ENCODE peak calls at places on chromosomes 4 and X, in nine cellular contexts. L is AG10803, J is BE2C, B is B cell, T is hepatocyte, Z is GM12865, D is tibial artery, O is ascending aorta, Y is HFFc6. U is an unnamed sample.

GRCh38 chrX:39764441-39764914 is 333.3 kb downstream of the BCOR start:
- DNase-seq in L (no peak), J (no peak), B (no peak), T (no peak), Z (no peak), D (no peak), O (no peak), Y (no peak), U (no peak)

GRCh38 chr4:28251831-28252230 is 1391.2 kb downstream of the STIM2 start:
- DNase-seq in L (no peak), J (no peak), B (no peak), T (no peak), Z (no peak), D (no peak), O (no peak), Y (no peak), U (no peak)

GRCh38 chrX:108590496-108590895 is 145.9 kb downstream of the IRS4 start:
- DNase-seq in L (no peak), J (no peak), B (no peak), T (no peak), Z (no peak), D (no peak), O (no peak), Y (no peak), U (peak)

GRCh38 chr4:80362578-80363181 is 27.1 kb downstream of the CFAP299 start:
- DNase-seq in L (peak), J (peak), B (no peak), T (peak), Z (peak), D (no peak), O (no peak), Y (peak), U (peak)

GRCh38 chr4:789571-790465 is 36.1 kb downstream of the CPLX1 start:
- DNase-seq in L (no peak), J (no peak), B (no peak), T (no peak), Z (no peak), D (no peak), O (no peak), Y (no peak), U (no peak)

GRCh38 chr4:128583753-128584712 is 225.5 kb upstream of the JADE1 start:
- DNase-seq in L (peak), J (peak), B (no peak), T (no peak), Z (no peak), D (no peak), O (no peak), Y (no peak), U (peak)

GRCh38 chrX:48972214-48973164 is 845 bp upstream of the KCND1 start:
- DNase-seq in L (peak), J (peak), B (peak), T (peak), Z (peak), D (peak), O (peak), Y (peak), U (peak)

GRCh38 chr4:7761720-7762119 is 177.9 kb downstream of the AFAP1 start:
- DNase-seq in L (peak), J (peak), B (no peak), T (peak), Z (peak), D (peak), O (peak), Y (no peak), U (peak)

GRCh38 chr4:139655116-139655515 is 10.5 kb upstream of the MGST2 start:
- DNase-seq in L (peak), J (peak), B (no peak), T (peak), Z (peak), D (no peak), O (no peak), Y (peak), U (peak)

GRCh38 chr4:153465583-153465921 is 608 bp upstream of the TMEM131L start:
- DNase-seq in L (peak), J (peak), B (no peak), T (peak), Z (peak), D (peak), O (peak), Y (peak), U (peak)

GRCh38 chr4:19159874-19160273 is 1091.8 kb upstream of the SLIT2 start:
- DNase-seq in L (no peak), J (no peak), B (no peak), T (no peak), Z (no peak), D (no peak), O (no peak), Y (no peak), U (no peak)

GRCh38 chr4:95129708-95130343 is 372.1 kb downstream of the BMPR1B start:
- DNase-seq in L (peak), J (no peak), B (no peak), T (peak), Z (no peak), D (no peak), O (peak), Y (peak), U (peak)

GRCh38 chr4:55284331-55284730 is 61.7 kb upstream of the SRD5A3 start:
- DNase-seq in L (no peak), J (no peak), B (no peak), T (no peak), Z (no peak), D (no peak), O (no peak), Y (no peak), U (no peak)

GRCh38 chrX:23902419-23902818 is 5.3 kb downstream of the APOO start:
- DNase-seq in L (peak), J (peak), B (no peak), T (peak), Z (peak), D (no peak), O (no peak), Y (peak), U (peak)

DNA sequence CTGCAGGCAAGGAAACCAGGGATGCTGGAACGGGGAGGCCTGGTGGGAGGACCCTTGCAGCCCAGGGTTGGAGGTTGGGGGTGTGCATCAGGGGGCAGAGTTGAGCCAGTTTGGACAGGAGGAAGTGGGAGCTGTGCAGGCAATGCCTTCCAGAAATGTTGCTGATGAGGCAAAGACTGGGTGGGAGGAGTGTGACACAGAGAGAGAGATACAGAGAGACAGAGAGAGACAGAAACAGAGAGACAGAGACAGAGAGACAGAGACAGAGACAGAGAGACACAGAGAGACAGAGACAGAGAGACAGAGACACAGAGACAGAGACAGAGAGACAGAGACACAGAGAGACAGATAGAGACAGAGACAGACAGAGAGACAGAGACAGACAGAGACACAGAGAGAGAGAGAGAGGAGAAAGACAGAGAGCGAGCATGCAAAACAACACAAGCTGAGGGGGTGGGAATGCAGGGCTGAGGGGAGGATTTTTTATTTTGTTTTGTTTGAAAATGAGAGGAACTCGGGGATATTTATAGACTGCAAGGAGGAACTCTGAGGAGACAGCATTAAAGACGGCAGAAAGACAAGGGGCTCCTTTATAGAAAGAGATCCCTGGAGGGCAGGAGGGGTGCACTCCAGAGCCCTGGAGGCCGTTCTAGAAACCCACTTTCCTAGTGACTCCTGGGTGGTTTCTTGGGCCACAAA is 1.9 kb upstream of the HAUS3 start:
- DNase-seq in L (peak), J (peak), B (peak), T (peak), Z (peak), D (peak), O (peak), Y (peak), U (peak)
- TF ChIP-seq CTCF in L (peak), J (peak), B (peak), T (peak), Z (peak), D (peak), O (peak), Y (no peak), U (peak)

GRCh38 chr4:113398441-113399143 is 349.1 kb downstream of the ANK2 start:
- DNase-seq in L (no peak), J (no peak), B (no peak), T (no peak), Z (no peak), D (no peak), O (no peak), Y (no peak), U (peak)
- TF ChIP-seq CTCF in L (no peak), J (no peak), B (no peak), T (no peak), Z (no peak), D (no peak), O (no peak), Y (no peak), U (no peak)

GRCh38 chr4:113293043-113293560 is 243.6 kb downstream of the ANK2 start:
- DNase-seq in L (peak), J (no peak), B (no peak), T (peak), Z (no peak), D (peak), O (no peak), Y (peak), U (peak)

GRCh38 chr4:113292371-113293042 is 243.1 kb downstream of the ANK2 start:
- DNase-seq in L (peak), J (no peak), B (no peak), T (peak), Z (no peak), D (peak), O (peak), Y (no peak), U (peak)

GRCh38 chr4:113293673-113294072 is 244.2 kb downstream of the ANK2 start:
- DNase-seq in L (peak), J (no peak), B (no peak), T (no peak), Z (no peak), D (no peak), O (no peak), Y (peak), U (peak)

GRCh38 chr4:113290666-113291065 is 241.2 kb downstream of the ANK2 start:
- DNase-seq in L (no peak), J (no peak), B (no peak), T (no peak), Z (no peak), D (no peak), O (no peak), Y (no peak), U (no peak)

GRCh38 chr4:113294910-113295309 is 245.5 kb downstream of the ANK2 start:
- DNase-seq in L (no peak), J (no peak), B (no peak), T (no peak), Z (no peak), D (no peak), O (no peak), Y (no peak), U (no peak)
- TF ChIP-seq CTCF in L (peak), J (no peak), B (no peak), T (peak), Z (no peak), D (no peak), O (no peak), Y (peak), U (no peak)

DNA sequence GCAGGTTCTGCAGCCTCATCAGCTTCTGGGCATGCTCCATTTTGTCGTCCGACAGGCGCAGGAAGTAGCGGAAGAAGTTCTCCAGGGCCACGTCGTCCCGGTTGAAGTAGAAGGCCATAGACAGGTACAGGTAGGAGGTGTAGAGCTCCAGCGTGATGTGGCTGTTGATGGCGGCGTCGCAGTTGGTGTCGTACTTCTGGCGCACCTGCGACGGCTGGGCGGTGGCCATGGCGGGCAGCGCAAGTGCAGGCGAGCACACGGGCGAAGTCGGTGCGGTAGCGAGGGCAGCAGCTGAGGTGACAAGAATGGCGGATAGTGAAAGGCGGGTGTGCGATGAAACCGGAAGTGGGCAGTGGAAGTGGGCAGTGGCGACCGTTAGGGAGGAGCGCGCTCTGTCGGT is at the start of gene FTHL17:
- DNase-seq in L (no peak), J (no peak), B (no peak), T (no peak), Z (no peak), D (no peak), O (no peak), Y (no peak), U (no peak)
- TF ChIP-seq CTCF in L (no peak), J (no peak), B (no peak), T (no peak), Z (no peak), D (no peak), O (no peak), Y (no peak), U (no peak)

GRCh38 chrX:26918633-26919032 is 544.5 kb downstream of the PPP4R3C start:
- DNase-seq in L (no peak), J (no peak), B (no peak), T (peak), Z (peak), D (no peak), O (no peak), Y (no peak), U (peak)
- TF ChIP-seq CTCF in L (no peak), J (peak), B (no peak), T (peak), Z (peak), D (peak), O (no peak), Y (no peak), U (peak)

GRCh38 chr4:173259310-173259709 is 74.8 kb downstream of the HMGB2 start:
- DNase-seq in L (no peak), J (no peak), B (no peak), T (no peak), Z (no peak), D (no peak), O (no peak), Y (no peak), U (no peak)
- TF ChIP-seq CTCF in L (no peak), J (peak), B (no peak), T (no peak), Z (no peak), D (no peak), O (no peak), Y (peak), U (peak)

GRCh38 chr4:125749354-125749753 is 434.6 kb downstream of the FAT4 start:
- DNase-seq in L (no peak), J (no peak), B (no peak), T (no peak), Z (no peak), D (no peak), O (no peak), Y (no peak), U (no peak)

GRCh38 chr4:125744891-125745364 is 430.2 kb downstream of the FAT4 start:
- DNase-seq in L (no peak), J (no peak), B (no peak), T (no peak), Z (no peak), D (no peak), O (no peak), Y (no peak), U (no peak)

GRCh38 chr4:125750827-125751466 is 436.2 kb downstream of the FAT4 start:
- DNase-seq in L (peak), J (peak), B (no peak), T (peak), Z (no peak), D (no peak), O (peak), Y (peak), U (peak)

DNA sequence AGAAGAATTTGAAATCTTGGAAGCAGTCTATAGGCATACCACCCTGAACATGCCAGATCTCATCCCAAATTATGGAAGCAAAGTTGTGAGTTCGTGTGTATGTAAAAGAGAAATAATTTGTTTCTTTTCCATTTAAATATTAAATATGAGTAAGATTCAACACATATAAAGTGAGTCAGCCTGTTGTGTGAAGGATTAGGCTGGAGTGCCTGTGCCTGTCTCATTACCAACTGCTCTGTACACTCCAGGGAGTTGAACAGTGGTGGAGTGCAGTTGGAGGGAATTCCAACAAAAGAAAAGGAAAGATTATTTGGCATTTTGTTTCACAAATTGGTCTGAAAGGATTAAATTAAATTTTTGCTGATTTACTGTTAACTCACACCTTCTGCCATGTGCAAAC is 435.6 kb downstream of the FAT4 start:
- DNase-seq in L (peak), J (no peak), B (no peak), T (no peak), Z (no peak), D (no peak), O (no peak), Y (no peak), U (peak)
- TF ChIP-seq CTCF in L (no peak), J (no peak), B (no peak), T (no peak), Z (no peak), D (no peak), O (no peak), Y (no peak), U (no peak)

GRCh38 chrX:107325467-107325866 is 119.1 kb downstream of the DNAAF6 start:
- DNase-seq in L (no peak), J (no peak), B (no peak), T (no peak), Z (no peak), D (no peak), O (no peak), Y (no peak), U (no peak)

GRCh38 chrX:107323786-107324492 is 117.5 kb downstream of the DNAAF6 start:
- DNase-seq in L (no peak), J (no peak), B (no peak), T (no peak), Z (no peak), D (no peak), O (no peak), Y (no peak), U (no peak)

DNA sequence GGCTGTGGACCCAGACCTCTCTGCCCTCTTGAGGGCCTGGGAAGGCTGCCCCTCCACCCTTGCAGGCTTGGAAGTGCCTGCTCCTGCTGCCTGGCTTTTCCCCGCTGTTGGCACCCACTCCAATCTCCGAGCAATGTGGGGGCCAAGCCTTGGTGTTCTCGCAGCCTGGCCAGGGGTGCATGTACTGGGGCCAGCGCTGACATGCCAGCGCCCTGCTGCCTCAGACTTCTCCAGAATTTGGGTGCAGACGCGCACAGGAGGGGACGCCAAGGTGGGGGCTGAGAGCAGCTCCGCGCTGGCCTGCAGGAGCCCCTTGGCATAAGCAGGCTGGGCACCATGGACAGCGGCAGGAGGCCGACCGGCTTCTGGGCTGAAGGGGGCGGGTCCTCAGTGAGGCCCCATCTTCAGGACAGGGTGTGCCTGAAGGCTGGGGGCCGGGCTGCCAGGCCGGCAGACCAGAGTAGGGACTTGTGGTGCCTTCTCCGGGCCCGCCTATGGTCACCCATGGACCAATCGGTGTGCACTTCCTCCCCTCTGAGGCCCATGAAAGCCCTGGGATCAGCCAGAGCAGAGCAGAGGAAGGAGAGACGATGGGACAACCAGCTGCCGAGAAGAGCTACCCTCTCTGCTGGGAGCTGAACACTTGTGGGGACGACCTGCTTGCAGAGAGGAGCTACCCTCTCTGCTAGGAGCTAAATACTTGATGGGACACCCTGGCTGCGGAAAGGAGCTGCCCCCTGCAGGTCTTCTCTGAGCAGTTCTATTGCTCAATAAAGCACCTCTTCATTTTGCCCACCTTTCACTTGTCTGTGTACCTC is 118.3 kb downstream of the DNAAF6 start:
- DNase-seq in L (no peak), J (no peak), B (no peak), T (peak), Z (peak), D (no peak), O (no peak), Y (no peak), U (peak)
- TF ChIP-seq CTCF in L (peak), J (peak), B (no peak), T (peak), Z (peak), D (no peak), O (no peak), Y (peak), U (peak)